ENCODE peak calls at places on chromosomes 6 and 20, in seven cellular contexts. C, I, K, R, B, H and J are unnamed samples.
A peak's percentile ranks its signal among the peaks of the same experiment; 100 is the strongest.

GRCh38 chr6:34986845-34987246 is 97.8 kb downstream of the ANKS1A start:
- DNase-seq in R (peak; percentile 44), K (peak; percentile 44), H (peak; percentile 66), B (peak; percentile 45), C (peak; percentile 65), I (peak; percentile 77), J (no peak)

GRCh38 chr20:44706371-44707258 is 8.6 kb upstream of the CCN5 start:
- DNase-seq in K (no peak), C (no peak), R (no peak), B (no peak), H (no peak), I (no peak), J (no peak)

GRCh38 chr6:37838209-37838921 is 18.8 kb downstream of the ZFAND3 start:
- DNase-seq in K (no peak), B (no peak), H (no peak), R (no peak), C (no peak), I (peak; percentile 33), J (peak; percentile 13)

GRCh38 chr6:21022343-21023107 is 488.3 kb downstream of the CDKAL1 start:
- DNase-seq in C (peak; percentile 51), B (no peak), H (no peak), K (no peak), R (no peak), I (no peak), J (peak; percentile 57)

GRCh38 chr20:14234666-14235295 is 102.6 kb downstream of the FLRT3 start:
- DNase-seq in C (peak; percentile 34), I (no peak), B (no peak), H (no peak), K (no peak), R (no peak), J (peak; percentile 52)

GRCh38 chr20:58081842-58082241 is 146.6 kb downstream of the ANKRD60 start:
- DNase-seq in K (no peak), R (no peak), C (no peak), B (no peak), I (no peak), H (no peak), J (no peak)

GRCh38 chr20:58818585-58819285 is 32.0 kb downstream of the GNAS-AS1 start:
- DNase-seq in B (no peak), R (no peak), K (no peak), H (no peak), C (no peak), I (no peak), J (peak; percentile 50)

GRCh38 chr6:19749722-19750121 is 87.4 kb upstream of the ID4 start:
- DNase-seq in I (no peak), C (no peak), B (no peak), K (no peak), R (no peak), H (no peak), J (no peak)